ENCODE peak calls at places on chromosome 16, in seven cellular contexts. E is AG04450, J is kidney, G is left lung, X is cardiac fibroblast, Z is psoas muscle, S is GM12865. W is an unnamed sample.

GRCh38 chr16:9836118-9836736 is 346.0 kb downstream of the GRIN2A start:
- DNase-seq in E (no peak), J (no peak), G (no peak), X (peak), Z (no peak), S (peak), W (no peak)

GRCh38 chr16:4700997-4701743 is 7.8 kb downstream of the NUDT16L1 start:
- DNase-seq in E (no peak), J (peak), G (no peak), X (no peak), Z (peak), S (no peak), W (no peak)

GRCh38 chr16:89363621-89364393 is 126.6 kb downstream of the ANKRD11 start:
- DNase-seq in E (no peak), J (peak), G (peak), X (peak), Z (peak), S (peak), W (no peak)

GRCh38 chr16:17356243-17356933 is 114.4 kb downstream of the XYLT1 start:
- DNase-seq in E (no peak), J (peak), G (no peak), X (no peak), Z (no peak), S (no peak), W (no peak)

GRCh38 chr16:79528281-79528680 is 72.3 kb downstream of the MAF start:
- DNase-seq in E (no peak), J (no peak), G (no peak), X (no peak), Z (no peak), S (no peak), W (no peak)

GRCh38 chr16:81071816-81072215 is 5.2 kb downstream of the C16orf46 start:
- DNase-seq in E (no peak), J (no peak), G (no peak), X (peak), Z (no peak), S (peak), W (no peak)

GRCh38 chr16:52068447-52069074 is 478.4 kb downstream of the TOX3 start:
- DNase-seq in E (no peak), J (no peak), G (no peak), X (peak), Z (no peak), S (peak), W (no peak)

GRCh38 chr16:75113046-75113491 is 3.5 kb downstream of the LDHD start:
- DNase-seq in E (no peak), J (no peak), G (no peak), X (no peak), Z (no peak), S (no peak), W (no peak)

GRCh38 chr16:57686577-57686976 is 8.0 kb upstream of the DRC7 start:
- DNase-seq in E (no peak), J (no peak), G (no peak), X (no peak), Z (no peak), S (no peak), W (no peak)

DNA sequence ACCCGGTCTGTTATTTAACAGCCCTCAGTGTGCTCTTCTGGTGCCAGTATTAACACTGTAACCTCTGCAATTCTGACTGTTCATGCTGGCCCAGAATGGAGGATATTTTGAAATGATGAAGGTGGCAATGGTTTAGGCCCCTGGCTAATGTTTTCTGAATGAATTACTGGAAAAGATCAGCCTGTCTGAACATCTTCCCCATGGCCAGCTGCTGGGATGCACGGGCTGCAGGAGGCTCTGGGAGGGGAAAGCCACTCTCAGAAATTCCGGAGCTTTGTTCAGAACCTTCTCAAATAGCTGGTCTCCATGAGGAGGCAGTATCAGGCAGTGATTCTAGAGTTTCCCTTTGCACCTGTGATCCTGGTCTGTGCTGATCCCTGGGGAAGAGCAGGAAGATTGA is 5.0 kb downstream of the SLC6A2 start:
- DNase-seq in E (no peak), J (no peak), G (no peak), X (no peak), Z (no peak), S (no peak), W (no peak)
- TF ChIP-seq CTCF in E (no peak), J (no peak), G (no peak), X (no peak), Z (no peak), S (no peak), W (no peak)

GRCh38 chr16:56401482-56401881 is 23.9 kb downstream of the AMFR start:
- DNase-seq in E (no peak), J (no peak), G (no peak), X (no peak), Z (peak), S (peak), W (no peak)
- TF ChIP-seq CTCF in E (no peak), J (no peak), G (no peak), X (peak), Z (peak), S (peak), W (peak)

GRCh38 chr16:1491327-1491726 is 1.8 kb upstream of the TELO2 start:
- DNase-seq in E (no peak), J (no peak), G (no peak), X (no peak), Z (no peak), S (no peak), W (peak)
- TF ChIP-seq CTCF in E (no peak), J (no peak), G (no peak), X (no peak), Z (no peak), S (no peak), W (no peak)

DNA sequence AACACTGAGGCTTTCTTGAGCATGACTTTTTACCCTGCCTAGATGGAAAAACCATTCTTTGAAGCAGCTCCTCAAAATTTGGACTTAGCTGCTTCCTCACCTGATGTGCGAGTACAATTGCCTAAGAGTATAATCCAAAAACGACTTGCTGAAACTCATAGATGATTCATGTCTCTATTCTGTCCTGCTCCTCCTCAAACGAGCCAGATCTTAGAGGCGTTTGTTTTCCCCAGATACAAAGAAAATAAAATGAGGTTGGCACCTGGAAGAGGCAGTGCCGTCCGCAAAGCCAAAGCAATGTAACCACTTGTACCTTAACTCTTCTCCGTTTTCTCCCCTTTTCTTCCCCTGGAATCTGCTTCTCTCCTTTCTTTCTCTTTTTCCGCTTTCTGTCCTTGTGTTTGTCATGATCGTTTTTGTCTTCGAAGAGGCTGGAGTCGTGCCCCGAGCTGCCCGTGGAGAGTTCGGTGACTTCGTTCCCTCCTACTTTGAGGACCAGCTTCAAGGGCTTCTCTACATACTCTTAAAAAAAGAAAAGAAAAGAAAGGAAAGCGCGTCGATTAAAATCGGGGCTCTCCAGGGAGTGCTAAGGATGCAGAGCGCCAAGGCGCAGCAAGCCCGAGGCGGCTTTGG is 895 bp downstream of the BRD7 start:
- DNase-seq in E (no peak), J (no peak), G (no peak), X (peak), Z (no peak), S (no peak), W (no peak)
- TF ChIP-seq CTCF in E (no peak), J (no peak), G (no peak), X (no peak), Z (no peak), S (no peak), W (no peak)

GRCh38 chr16:2512920-2513404 is 790 bp upstream of the ATP6V0C start:
- DNase-seq in E (no peak), J (peak), G (no peak), X (no peak), Z (no peak), S (no peak), W (peak)
- TF ChIP-seq CTCF in E (peak), J (no peak), G (no peak), X (no peak), Z (no peak), S (peak), W (peak)

GRCh38 chr16:85917012-85917411 is 18.1 kb downstream of the IRF8 start:
- DNase-seq in E (no peak), J (peak), G (no peak), X (no peak), Z (no peak), S (no peak), W (no peak)
- TF ChIP-seq CTCF in E (no peak), J (no peak), G (no peak), X (peak), Z (no peak), S (peak), W (peak)